ENCODE peak calls at places on chromosomes 7 and 10, in nine cellular contexts. E is bronchial epithelial cell, A is IMR-90, B is AG04450, Z is astrocyte, H is keratinocyte, F is heart right ventricle, P is fibroblast of lung, Y is ovary. C is an unnamed sample. For H3K27me3, the result is how much of the 10 kb centered on the place peaks cover.

GRCh38 chr7:50552921-50553320 is 12.3 kb downstream of the DDC start:
- DNase-seq in E (peak), A (peak), B (peak), Z (peak), H (no peak), F (no peak), P (peak), Y (peak), C (no peak)

GRCh38 chr10:132987671-132988571 is 45.6 kb upstream of the CFAP46 start:
- DNase-seq in E (no peak), A (peak), B (peak), Z (peak), H (no peak), F (no peak), P (peak), Y (no peak), C (no peak)

GRCh38 chr10:3110782-3111625 is 43.7 kb downstream of the PFKP start:
- DNase-seq in E (no peak), A (no peak), B (no peak), Z (no peak), H (no peak), F (no peak), P (no peak), Y (no peak), C (no peak)

GRCh38 chr7:30330134-30331111 is 46.0 kb downstream of the ZNRF2 start:
- DNase-seq in E (peak), A (peak), B (no peak), Z (peak), H (no peak), F (no peak), P (peak), Y (no peak), C (no peak)

GRCh38 chr7:7795736-7796135 is 77.3 kb upstream of the RPA3 start:
- DNase-seq in E (peak), A (peak), B (no peak), Z (peak), H (no peak), F (no peak), P (peak), Y (no peak), C (no peak)

GRCh38 chr10:132298038-132298935 is 9.5 kb downstream of the STK32C start:
- DNase-seq in E (no peak), A (no peak), B (no peak), Z (no peak), H (no peak), F (no peak), P (no peak), Y (no peak), C (no peak)

GRCh38 chr10:5090551-5090950 is 3.7 kb upstream of the AKR1C3 start:
- DNase-seq in E (peak), A (no peak), B (no peak), Z (no peak), H (no peak), F (no peak), P (peak), Y (no peak), C (no peak)

GRCh38 chr10:122699796-122700466 is at the start of gene C10orf120:
- DNase-seq in E (no peak), A (no peak), B (no peak), Z (no peak), H (no peak), F (no peak), P (no peak), Y (no peak), C (no peak)

GRCh38 chr7:115235075-115235474 is 313.2 kb downstream of the MDFIC start:
- DNase-seq in E (no peak), A (no peak), B (no peak), Z (no peak), H (no peak), F (no peak), P (no peak), Y (no peak), C (no peak)

GRCh38 chr10:36730316-36730715 is 395.1 kb upstream of the ANKRD30A start:
- DNase-seq in E (peak), A (peak), B (no peak), Z (no peak), H (no peak), F (no peak), P (no peak), Y (no peak), C (no peak)

GRCh38 chr10:27153855-27154198 is 357 bp downstream of the YME1L1 start:
- DNase-seq in E (peak), A (peak), B (no peak), Z (peak), H (no peak), F (no peak), P (peak), Y (no peak), C (no peak)

GRCh38 chr7:65951837-65952578 is 30.0 kb downstream of the GUSB start:
- DNase-seq in E (peak), A (no peak), B (no peak), Z (no peak), H (no peak), F (no peak), P (no peak), Y (no peak), C (no peak)

GRCh38 chr7:104843198-104843597 is 170.8 kb upstream of the KMT2E start:
- DNase-seq in E (peak), A (no peak), B (no peak), Z (no peak), H (no peak), F (no peak), P (no peak), Y (no peak), C (no peak)

GRCh38 chr7:1156782-1157535 is 3.0 kb downstream of the ZFAND2A start:
- DNase-seq in E (peak), A (peak), B (no peak), Z (peak), H (no peak), F (no peak), P (peak), Y (no peak), C (peak)

GRCh38 chr10:63120554-63120953 is 12.6 kb upstream of the NRBF2 start:
- DNase-seq in E (no peak), A (peak), B (peak), Z (peak), H (no peak), F (no peak), P (peak), Y (no peak), C (no peak)

GRCh38 chr7:57867884-57868701 is 418.1 kb downstream of the ZNF716 start:
- DNase-seq in E (peak), A (no peak), B (no peak), Z (no peak), H (no peak), F (peak), P (no peak), Y (peak), C (no peak)

GRCh38 chr7:105002-105401 is 87.4 kb upstream of the FAM20C start:
- DNase-seq in E (peak), A (no peak), B (no peak), Z (no peak), H (no peak), F (no peak), P (no peak), Y (no peak), C (no peak)

GRCh38 chr10:27328946-27329345 is 88.3 kb upstream of the ACBD5 start:
- DNase-seq in E (no peak), A (no peak), B (no peak), Z (no peak), H (no peak), F (no peak), P (no peak), Y (no peak), C (no peak)

GRCh38 chr10:70967591-70968588 is 79.5 kb upstream of the PCBD1 start:
- DNase-seq in E (no peak), A (peak), B (no peak), Z (peak), H (no peak), F (no peak), P (no peak), Y (no peak), C (no peak)

GRCh38 chr10:131700506-131700905 is 200.3 kb upstream of the PPP2R2D start:
- DNase-seq in E (no peak), A (no peak), B (no peak), Z (no peak), H (no peak), F (no peak), P (no peak), Y (no peak), C (no peak)

GRCh38 chr10:93813507-93814465 is 56.0 kb downstream of the LGI1 start:
- DNase-seq in E (peak), A (peak), B (no peak), Z (peak), H (no peak), F (peak), P (peak), Y (peak), C (no peak)

GRCh38 chr7:2934984-2935740 is 91.1 kb upstream of the GNA12 start:
- DNase-seq in E (no peak), A (no peak), B (no peak), Z (no peak), H (no peak), F (no peak), P (no peak), Y (no peak), C (no peak)

GRCh38 chr10:77493851-77494788 is 143.5 kb downstream of the KCNMA1 start:
- DNase-seq in E (peak), A (peak), B (no peak), Z (peak), H (no peak), F (no peak), P (peak), Y (no peak), C (no peak)

GRCh38 chr10:71634531-71635164 is 84.9 kb downstream of the C10orf105 start:
- DNase-seq in E (no peak), A (no peak), B (no peak), Z (no peak), H (no peak), F (peak), P (no peak), Y (no peak), C (no peak)

GRCh38 chr7:44291066-44291732 is 34.2 kb downstream of the CAMK2B start:
- DNase-seq in E (no peak), A (peak), B (peak), Z (peak), H (no peak), F (peak), P (peak), Y (peak), C (no peak)

GRCh38 chr7:114856625-114857024 is 65.3 kb upstream of the MDFIC start:
- DNase-seq in E (peak), A (peak), B (no peak), Z (no peak), H (no peak), F (no peak), P (no peak), Y (no peak), C (peak)

DNA sequence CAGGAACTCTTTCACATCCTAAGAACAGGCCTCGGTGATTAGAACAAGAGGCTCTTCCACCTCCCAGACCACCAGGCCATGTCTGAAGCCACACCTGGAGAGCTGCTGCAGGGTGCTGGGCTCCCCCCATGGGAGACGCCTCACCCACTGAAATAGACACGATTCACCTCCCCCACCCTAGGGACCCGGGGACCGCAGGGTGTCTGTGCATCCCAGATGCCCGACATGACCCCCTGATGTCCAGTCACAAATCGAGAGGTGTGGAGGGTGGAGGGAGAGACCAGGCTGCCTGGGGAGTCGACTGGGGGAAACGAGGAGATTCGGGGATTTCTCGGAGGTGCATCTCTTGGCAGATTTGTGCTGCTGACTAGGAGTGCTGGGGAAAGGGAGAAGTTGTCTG is 31.0 kb downstream of the CNPY1 start:
- DNase-seq in E (no peak), A (no peak), B (no peak), Z (no peak), H (no peak), F (no peak), P (no peak), Y (no peak), C (no peak)
- H3K27me3 ChIP-seq in E (under half), A (under half), B (under half), Z (under half), H (under half), F (half or more), P (under half), Y (under half), C (under half)

DNA sequence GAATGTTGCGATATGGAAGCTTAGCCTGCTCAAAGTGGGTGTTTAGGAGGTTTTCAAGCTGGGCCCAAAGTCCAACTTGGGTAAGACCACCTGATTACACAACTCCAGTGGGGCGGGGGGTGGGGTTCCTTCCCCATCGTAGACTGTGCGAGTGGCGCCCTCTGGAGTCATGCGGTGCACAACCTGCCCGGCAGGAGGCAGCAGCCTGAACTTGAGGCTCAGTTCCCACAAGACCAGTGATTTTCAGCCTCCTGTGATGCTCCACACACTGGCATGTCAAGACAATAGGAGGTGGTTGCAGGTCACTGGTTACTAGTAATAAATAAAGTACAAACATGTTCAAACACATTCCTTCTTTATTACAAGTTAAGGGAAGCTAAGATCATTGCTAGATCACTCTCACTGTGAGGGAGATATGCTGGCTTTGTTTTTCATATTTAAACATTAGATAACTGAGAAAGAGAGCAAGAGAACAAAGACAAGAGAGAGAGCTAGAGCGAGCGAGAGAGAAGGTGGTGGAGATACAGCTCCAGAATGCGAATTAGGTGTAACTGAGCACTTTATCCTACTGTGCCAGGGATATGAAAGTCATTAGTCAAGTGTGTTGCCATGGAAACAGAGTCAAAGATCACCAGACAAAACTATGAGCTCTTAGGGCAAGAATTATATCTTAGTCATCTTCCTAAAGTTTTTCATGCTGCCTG is 97.4 kb upstream of the BMPER start:
- DNase-seq in E (peak), A (peak), B (no peak), Z (peak), H (peak), F (peak), P (peak), Y (no peak), C (peak)
- TF ChIP-seq CTCF in E (peak), A (peak), B (peak), Z (peak), H (peak), F (peak), P (peak), Y (no peak), C (peak)

GRCh38 chr10:57972783-57973182 is 294.9 kb downstream of the IPMK start:
- DNase-seq in E (no peak), A (no peak), B (no peak), Z (no peak), H (no peak), F (no peak), P (no peak), Y (no peak), C (no peak)

GRCh38 chr10:57968328-57969016 is 299.2 kb downstream of the IPMK start:
- DNase-seq in E (no peak), A (no peak), B (no peak), Z (no peak), H (no peak), F (no peak), P (no peak), Y (no peak), C (no peak)

GRCh38 chr10:57977262-57977661 is 290.4 kb downstream of the IPMK start:
- DNase-seq in E (no peak), A (no peak), B (no peak), Z (no peak), H (no peak), F (no peak), P (no peak), Y (no peak), C (no peak)

GRCh38 chr10:57973451-57973850 is 294.2 kb downstream of the IPMK start:
- DNase-seq in E (peak), A (peak), B (no peak), Z (peak), H (no peak), F (no peak), P (no peak), Y (no peak), C (no peak)
- H3K27me3 ChIP-seq in E (under half), A (under half), B (under half), Z (under half), H (under half), F (under half), P (under half), Y (under half), C (under half)

GRCh38 chr10:112454910-112455779 is 8.1 kb downstream of the VTI1A start:
- DNase-seq in E (no peak), A (no peak), B (no peak), Z (no peak), H (no peak), F (no peak), P (no peak), Y (no peak), C (no peak)

GRCh38 chr10:112461029-112461887 is 14.2 kb downstream of the VTI1A start:
- DNase-seq in E (peak), A (peak), B (peak), Z (peak), H (peak), F (no peak), P (peak), Y (no peak), C (peak)

DNA sequence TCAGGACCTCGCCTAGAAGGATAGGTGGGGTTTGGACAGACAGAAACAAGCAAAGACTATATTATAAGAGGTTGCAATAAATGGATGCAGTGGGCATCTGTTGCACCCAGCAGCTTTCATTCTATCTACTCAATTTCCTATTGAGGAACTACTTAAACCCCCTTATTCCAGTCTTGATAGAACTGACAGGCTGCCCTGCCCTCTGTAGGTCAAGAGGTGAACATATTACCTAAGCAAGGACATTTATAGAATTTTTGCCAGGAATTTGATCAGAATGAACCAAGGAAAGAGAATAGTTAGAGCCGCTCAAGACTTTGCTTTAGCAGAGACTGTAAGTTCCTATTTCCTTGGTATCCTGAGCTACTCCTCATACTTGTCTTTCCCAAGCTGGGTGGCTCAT is 9.5 kb downstream of the VTI1A start:
- DNase-seq in E (no peak), A (no peak), B (no peak), Z (no peak), H (no peak), F (no peak), P (no peak), Y (no peak), C (no peak)
- TF ChIP-seq CTCF in E (no peak), A (no peak), B (no peak), Z (no peak), H (no peak), F (no peak), P (no peak), Y (no peak), C (no peak)

GRCh38 chr7:42194218-42194617 is 42.8 kb downstream of the GLI3 start:
- DNase-seq in E (no peak), A (no peak), B (no peak), Z (no peak), H (no peak), F (no peak), P (peak), Y (no peak), C (no peak)

GRCh38 chr7:42198974-42199668 is 37.9 kb downstream of the GLI3 start:
- DNase-seq in E (no peak), A (no peak), B (no peak), Z (peak), H (no peak), F (no peak), P (peak), Y (no peak), C (no peak)

GRCh38 chr7:42198296-42198695 is 38.7 kb downstream of the GLI3 start:
- DNase-seq in E (peak), A (no peak), B (no peak), Z (peak), H (peak), F (no peak), P (no peak), Y (peak), C (no peak)

GRCh38 chr7:42193457-42194111 is 43.4 kb downstream of the GLI3 start:
- DNase-seq in E (no peak), A (peak), B (no peak), Z (no peak), H (no peak), F (no peak), P (peak), Y (no peak), C (no peak)

GRCh38 chr7:42197391-42197790 is 39.6 kb downstream of the GLI3 start:
- DNase-seq in E (no peak), A (peak), B (no peak), Z (peak), H (no peak), F (no peak), P (peak), Y (peak), C (peak)
- H3K27me3 ChIP-seq in E (under half), A (under half), B (under half), Z (under half), H (under half), F (under half), P (under half), Y (under half), C (under half)

DNA sequence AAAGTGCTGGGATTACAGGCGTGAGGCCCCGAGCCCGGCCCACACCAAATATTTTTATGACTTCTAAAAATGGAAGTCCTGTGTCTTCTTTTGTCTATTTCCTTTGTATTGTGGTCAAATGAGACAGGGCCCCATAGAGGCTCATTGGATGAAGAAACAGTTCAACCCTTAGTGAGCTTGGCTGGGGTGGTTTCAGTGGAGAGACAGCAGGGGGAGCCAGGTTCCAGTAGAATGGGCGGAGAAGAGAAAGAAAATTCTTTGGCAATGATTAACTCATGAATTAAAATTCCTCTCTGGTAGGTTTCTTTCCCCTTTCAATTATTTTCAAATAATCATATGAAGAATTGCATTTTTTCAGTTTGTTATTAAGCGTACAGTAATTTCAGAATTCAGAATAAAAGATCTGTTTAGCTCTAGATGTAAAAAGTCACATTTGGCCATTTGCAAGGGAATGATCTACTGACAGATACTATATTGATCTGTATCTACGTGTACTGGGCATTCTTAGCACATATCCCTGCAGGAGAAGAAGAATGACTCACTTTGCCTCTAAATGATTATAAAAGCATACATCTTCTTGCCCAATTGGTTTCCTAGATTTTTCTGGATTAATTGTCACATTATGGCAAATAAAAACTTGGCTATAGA is 43.2 kb downstream of the PNLIPRP3 start:
- DNase-seq in E (peak), A (no peak), B (no peak), Z (no peak), H (no peak), F (no peak), P (no peak), Y (no peak), C (no peak)
- TF ChIP-seq CTCF in E (peak), A (peak), B (peak), Z (no peak), H (peak), F (no peak), P (no peak), Y (no peak), C (peak)